ENCODE peak calls at places on chromosomes 12 and 14, in six cellular contexts. G is coronary artery; Y is naive thymus-derived CD8-positive, alpha-beta T cell; C is EL; D is activated CD4-positive, alpha-beta T cell treated with anti-CD3 and anti-CD28 coated beads for 48 hours; V is effector memory CD8-positive, alpha-beta T cell. B is an unnamed sample.

GRCh38 chr12:4562034-4562657 is at the start of gene DYRK4:
- DNase-seq in D (peak), G (no peak), V (no peak), C (peak), Y (no peak), B (no peak)

GRCh38 chr12:18723752-18724151 is 14.1 kb downstream of the PLCZ1 start:
- DNase-seq in Y (no peak), G (no peak), V (no peak), C (peak), D (no peak), B (no peak)

GRCh38 chr14:51682411-51682810 is 30.7 kb downstream of the FRMD6 start:
- DNase-seq in V (no peak), Y (no peak), G (no peak), D (no peak), C (peak), B (no peak)

GRCh38 chr12:6916426-6917200 is 2.2 kb downstream of the ENO2 start:
- DNase-seq in D (no peak), V (no peak), Y (no peak), G (no peak), C (no peak), B (no peak)

GRCh38 chr12:52215587-52216031 is 17.4 kb upstream of the KRT7 start:
- DNase-seq in V (no peak), G (no peak), C (peak), D (no peak), Y (no peak), B (no peak)

GRCh38 chr14:53542692-53543091 is 389.6 kb upstream of the DDHD1 start:
- DNase-seq in V (no peak), D (no peak), Y (no peak), C (peak), G (no peak), B (no peak)

GRCh38 chr12:118358607-118359540 is 13.8 kb downstream of the TAOK3 start:
- DNase-seq in C (no peak), Y (no peak), G (no peak), D (no peak), V (no peak), B (peak)

GRCh38 chr12:25130741-25131188 is 64.2 kb downstream of the DNAI7 start:
- DNase-seq in G (no peak), D (no peak), Y (no peak), V (no peak), C (peak), B (peak)

GRCh38 chr12:123271182-123271491 is 519 bp downstream of the CDK2AP1 start:
- DNase-seq in G (no peak), Y (peak), V (peak), C (peak), D (peak), B (peak)

GRCh38 chr12:24823808-24824515 is 124.9 kb downstream of the BCAT1 start:
- DNase-seq in D (no peak), C (no peak), V (no peak), G (no peak), Y (no peak), B (no peak)

GRCh38 chr14:23763394-23763793 is 127.2 kb downstream of the DHRS2 start:
- DNase-seq in V (no peak), D (no peak), C (no peak), G (no peak), Y (no peak), B (no peak)

GRCh38 chr14:53151867-53152626 is 1.1 kb downstream of the DDHD1 start:
- DNase-seq in G (peak), C (peak), V (peak), D (peak), Y (peak), B (peak)

GRCh38 chr12:111773801-111774551 is 7.2 kb downstream of the ALDH2 start:
- DNase-seq in V (no peak), D (no peak), C (peak), G (peak), Y (no peak), B (no peak)

GRCh38 chr14:65318636-65319506 is 93.7 kb upstream of the FUT8 start:
- DNase-seq in D (no peak), Y (no peak), C (no peak), G (no peak), V (no peak), B (peak)

GRCh38 chr12:69329669-69330428 is 18.3 kb upstream of the LYZ start:
- DNase-seq in C (no peak), V (no peak), Y (peak), D (peak), G (no peak), B (peak)